ENCODE peak calls at places on chromosome 4, in six cellular contexts. Q is psoas muscle, V is lower lobe of right lung, L is testis, O is left ventricle myocardium inferior, G is neural progenitor cell. N is an unnamed sample.

GRCh38 chr4:11669156-11669555 is 240.5 kb upstream of the HS3ST1 start:
- DNase-seq in L (no peak), O (no peak), V (no peak), Q (no peak), G (no peak), N (no peak)

GRCh38 chr4:16884673-16885460 is 13.6 kb downstream of the LDB2 start:
- DNase-seq in O (no peak), L (no peak), Q (no peak), V (no peak), G (no peak), N (no peak)

GRCh38 chr4:64721106-64721505 is 311.9 kb upstream of the TECRL start:
- DNase-seq in G (no peak), Q (no peak), L (no peak), V (no peak), O (no peak), N (no peak)

GRCh38 chr4:166174717-166175510 is 301.9 kb downstream of the TLL1 start:
- DNase-seq in G (no peak), Q (no peak), L (no peak), O (no peak), V (no peak), N (no peak)

GRCh38 chr4:26071688-26072087 is 157.7 kb downstream of the SMIM20 start:
- DNase-seq in L (no peak), G (no peak), Q (no peak), V (no peak), O (no peak), N (no peak)

GRCh38 chr4:153476829-153477574 is 10.8 kb downstream of the TMEM131L start:
- DNase-seq in G (no peak), O (no peak), Q (no peak), L (no peak), V (no peak), N (no peak)

GRCh38 chr4:16225996-16226815 is at the start of gene TAPT1:
- DNase-seq in O (peak; percentile 88), G (peak; percentile 93), V (peak; percentile 88), Q (peak; percentile 92), L (peak; percentile 86), N (peak; percentile 94)

GRCh38 chr4:17544205-17544604 is 29.2 kb downstream of the CLRN2 start:
- DNase-seq in Q (no peak), V (no peak), L (no peak), G (no peak), O (no peak), N (no peak)

GRCh38 chr4:161916010-161916409 is 247.8 kb downstream of the FSTL5 start:
- DNase-seq in O (no peak), G (no peak), V (no peak), Q (no peak), L (no peak), N (no peak)

GRCh38 chr4:113666386-113667114 is 95.0 kb downstream of the CAMK2D start:
- DNase-seq in G (peak; percentile 15), V (no peak), Q (no peak), L (no peak), O (no peak), N (no peak)

GRCh38 chr4:168877779-168878491 is 132.1 kb downstream of the CBR4 start:
- DNase-seq in L (peak; percentile 41), G (peak; percentile 78), V (peak; percentile 77), Q (peak; percentile 74), O (peak; percentile 64), N (peak; percentile 83)

GRCh38 chr4:84498203-84499026 is 677 bp downstream of the NKX6-1 start:
- DNase-seq in L (no peak), O (no peak), Q (no peak), V (no peak), G (peak; percentile 70), N (peak; percentile 80)

DNA sequence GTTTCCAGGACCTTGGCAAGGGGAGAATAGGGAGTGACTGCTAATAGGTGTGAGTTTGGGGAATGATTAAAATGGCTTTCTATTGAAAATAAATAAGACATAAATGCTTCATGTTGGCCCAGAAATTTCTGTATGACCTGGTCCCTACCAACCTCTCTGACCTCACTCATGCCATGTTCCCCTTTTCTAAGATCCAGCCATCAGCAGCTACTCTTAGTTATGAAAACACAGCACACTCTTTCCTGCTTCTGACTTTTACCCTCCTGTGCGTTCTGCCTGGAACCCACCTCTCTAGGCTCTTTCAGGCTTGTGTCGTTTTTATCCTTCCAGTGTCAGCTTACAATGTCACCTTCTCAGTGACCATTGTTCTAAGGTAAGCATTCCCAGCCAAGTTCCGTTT is 14.8 kb upstream of the CXCL5 start:
- DNase-seq in G (no peak), Q (no peak), L (no peak), O (no peak), V (no peak), N (no peak)
- TF ChIP-seq CTCF in G (no peak), Q (no peak), L (no peak), O (no peak), V (no peak), N (no peak)

GRCh38 chr4:139514382-139515059 is 41.5 kb downstream of the SETD7 start:
- DNase-seq in G (no peak), O (no peak), Q (no peak), L (no peak), V (no peak), N (no peak)
- H3K36me3 ChIP-seq in G (no peaks in the 10 kb centered on the region), O (peaks cover 68% of the 10 kb centered on the region), Q (peaks cover 4% of the 10 kb centered on the region), L (no peaks in the 10 kb centered on the region), V (peaks cover 98% of the 10 kb centered on the region), N (peaks cover 2% of the 10 kb centered on the region)

GRCh38 chr4:177070533-177070932 is 239.1 kb upstream of the NEIL3 start:
- DNase-seq in L (no peak), O (no peak), V (no peak), G (no peak), Q (no peak), N (no peak)

GRCh38 chr4:177064116-177064515 is 245.6 kb upstream of the NEIL3 start:
- DNase-seq in O (no peak), V (no peak), L (no peak), Q (no peak), G (no peak), N (no peak)

GRCh38 chr4:177066746-177067145 is 242.9 kb upstream of the NEIL3 start:
- DNase-seq in L (no peak), V (no peak), G (no peak), O (no peak), Q (no peak), N (no peak)

GRCh38 chr4:177064724-177065394 is 244.8 kb upstream of the NEIL3 start:
- DNase-seq in V (no peak), O (no peak), Q (no peak), L (no peak), G (no peak), N (no peak)
- TF ChIP-seq CTCF in V (no peak), O (no peak), Q (no peak), L (no peak), G (peak; percentile 10), N (no peak)

DNA sequence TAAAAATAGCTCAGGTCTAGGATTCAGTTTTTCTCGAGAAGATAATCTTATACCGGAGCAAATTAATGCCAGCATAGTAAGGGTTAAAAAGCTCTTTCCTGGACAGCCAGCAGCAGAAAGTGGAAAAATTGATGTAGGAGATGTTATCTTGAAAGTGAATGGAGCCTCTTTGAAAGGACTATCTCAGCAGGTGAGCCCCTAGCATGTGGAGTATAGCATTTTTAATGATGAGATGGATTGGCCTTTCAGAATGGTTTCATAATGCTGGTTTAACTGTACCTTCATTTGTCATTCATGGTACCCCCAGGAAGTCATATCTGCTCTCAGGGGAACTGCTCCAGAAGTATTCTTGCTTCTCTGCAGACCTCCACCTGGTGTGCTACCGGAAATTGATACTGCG is 79.4 kb downstream of the SLC10A6 start:
- DNase-seq in O (no peak), V (no peak), G (no peak), L (no peak), Q (no peak), N (no peak)
- H3K36me3 ChIP-seq in O (peaks cover 6% of the 10 kb centered on the region), V (peaks cover 70% of the 10 kb centered on the region), G (peaks cover 80% of the 10 kb centered on the region), L (no peaks in the 10 kb centered on the region), Q (no peaks in the 10 kb centered on the region), N (peaks cover 33% of the 10 kb centered on the region)

GRCh38 chr4:102620697-102621497 is 119.7 kb downstream of the NFKB1 start:
- DNase-seq in O (no peak), G (peak; percentile 20), V (no peak), Q (no peak), L (peak; percentile 51), N (no peak)
- TF ChIP-seq CTCF in O (peak; percentile 69), G (peak; percentile 31), V (peak; percentile 45), Q (peak; percentile 62), L (peak; percentile 46), N (peak; percentile 51)

GRCh38 chr4:39469429-39470077 is 10.7 kb downstream of the LIAS start:
- DNase-seq in V (no peak), O (no peak), Q (no peak), G (peak; percentile 76), L (peak; percentile 75), N (no peak)
- H3K36me3 ChIP-seq in V (peaks cover 49% of the 10 kb centered on the region), O (peaks cover 75% of the 10 kb centered on the region), Q (peaks cover 6% of the 10 kb centered on the region), G (peaks cover 19% of the 10 kb centered on the region), L (no peaks in the 10 kb centered on the region), N (no peaks in the 10 kb centered on the region)

GRCh38 chr4:32985256-32985655 is 2265.1 kb downstream of the PCDH7 start:
- DNase-seq in L (no peak), V (no peak), Q (no peak), G (no peak), O (no peak), N (no peak)
- TF ChIP-seq CTCF in L (no peak), V (no peak), Q (no peak), G (no peak), O (no peak), N (no peak)

DNA sequence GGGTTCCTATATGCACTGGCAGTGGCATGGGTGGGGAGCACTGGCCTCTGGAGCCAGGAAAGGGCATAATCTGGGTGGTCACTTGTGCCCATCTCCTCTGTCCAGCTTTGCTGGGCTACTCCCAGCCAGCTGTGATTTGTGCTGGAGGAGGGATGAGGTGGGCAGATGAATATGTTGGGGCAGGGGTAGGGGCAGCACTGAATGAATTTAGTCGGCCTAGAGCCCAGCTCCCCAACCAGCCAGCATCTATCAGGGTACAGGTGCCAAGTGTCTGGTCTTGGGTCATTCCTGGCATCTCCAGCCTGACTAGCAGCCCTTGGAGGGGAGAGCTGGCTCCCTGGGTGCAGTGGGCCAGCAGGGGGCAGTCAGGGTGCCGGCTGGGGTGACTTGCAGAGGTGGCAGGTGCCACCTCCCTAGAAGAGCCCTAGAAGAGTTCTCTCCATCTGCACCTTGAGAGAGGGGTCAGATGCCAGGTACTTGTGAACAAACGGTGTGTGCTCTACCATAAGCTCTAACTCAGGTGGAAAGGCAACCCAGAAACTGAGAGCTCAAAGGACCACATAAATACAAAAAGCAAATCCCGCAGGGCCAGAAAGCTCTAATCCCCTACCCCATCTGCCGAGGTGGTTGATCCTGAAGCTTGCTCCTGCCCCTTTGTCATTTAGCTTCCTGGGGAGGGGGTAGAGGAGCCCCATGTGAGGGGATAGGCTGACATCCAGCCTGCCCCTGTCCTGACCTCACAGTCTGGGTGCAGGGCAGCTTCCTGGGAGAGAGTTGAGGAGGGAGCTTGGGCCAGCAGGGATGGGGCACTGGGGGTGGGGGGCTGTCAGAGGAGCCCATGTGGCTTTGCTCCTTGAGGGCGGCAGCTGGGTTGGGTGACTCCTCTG is 2.2 kb downstream of the SORCS2 start:
- DNase-seq in V (peak; percentile 83), O (peak; percentile 42), G (peak; percentile 62), L (peak; percentile 52), Q (peak; percentile 50), N (no peak)
- H3K36me3 ChIP-seq in V (no peaks in the 10 kb centered on the region), O (no peaks in the 10 kb centered on the region), G (no peaks in the 10 kb centered on the region), L (no peaks in the 10 kb centered on the region), Q (no peaks in the 10 kb centered on the region), N (no peaks in the 10 kb centered on the region)

GRCh38 chr4:158906073-158906472 is 137.2 kb downstream of the FNIP2 start:
- DNase-seq in L (no peak), Q (no peak), G (no peak), V (no peak), O (no peak), N (no peak)
- TF ChIP-seq CTCF in L (no peak), Q (no peak), G (no peak), V (no peak), O (no peak), N (no peak)

GRCh38 chr4:3211866-3212265 is 37.1 kb upstream of the MSANTD1 start:
- DNase-seq in L (no peak), G (no peak), V (no peak), Q (peak; percentile 5), O (no peak), N (no peak)
- H3K36me3 ChIP-seq in L (peaks cover 3% of the 10 kb centered on the region), G (peaks cover 9% of the 10 kb centered on the region), V (peaks cover 96% of the 10 kb centered on the region), Q (peaks cover 11% of the 10 kb centered on the region), O (peaks cover 82% of the 10 kb centered on the region), N (peaks cover 69% of the 10 kb centered on the region)